ENCODE peak calls at places on chromosomes 16 and 17, in four cellular contexts. One of them, this sample, is unnamed.

GRCh38 chr17:78736526-78737079 is 45.5 kb downstream of the CYTH1 start:
- DNase-seq in fibroblast of lung: no peak
- DNase-seq in A673: no peak
- DNase-seq in GM23248: no peak
- DNase-seq in this sample: peak; percentile 79

GRCh38 chr16:54285414-54286066 is 1.0 kb downstream of the IRX3 start:
- DNase-seq in fibroblast of lung: no peak
- DNase-seq in A673: peak; percentile 58
- DNase-seq in GM23248: peak; percentile 75
- DNase-seq in this sample: no peak

GRCh38 chr17:62592305-62593099 is 35.0 kb upstream of the MRC2 start:
- DNase-seq in fibroblast of lung: no peak
- DNase-seq in A673: peak; percentile 42
- DNase-seq in GM23248: peak; percentile 7
- DNase-seq in this sample: peak; percentile 9

GRCh38 chr16:88992351-88993005 is 15.5 kb upstream of the CBFA2T3 start:
- DNase-seq in fibroblast of lung: no peak
- DNase-seq in A673: no peak
- DNase-seq in GM23248: no peak
- DNase-seq in this sample: no peak

GRCh38 chr17:19306160-19307111 is 56.1 kb downstream of the B9D1 start:
- DNase-seq in fibroblast of lung: no peak
- DNase-seq in A673: no peak
- DNase-seq in GM23248: no peak
- DNase-seq in this sample: no peak

GRCh38 chr17:80095038-80095843 is 6.1 kb upstream of the GAA start:
- DNase-seq in fibroblast of lung: no peak
- DNase-seq in A673: no peak
- DNase-seq in GM23248: no peak
- DNase-seq in this sample: no peak

GRCh38 chr16:88423448-88423850 is 29.6 kb upstream of the ZFPM1 start:
- DNase-seq in fibroblast of lung: no peak
- DNase-seq in A673: no peak
- DNase-seq in GM23248: no peak
- DNase-seq in this sample: no peak

GRCh38 chr16:4058386-4058785 is 57.9 kb downstream of the ADCY9 start:
- DNase-seq in fibroblast of lung: peak; percentile 19
- DNase-seq in A673: no peak
- DNase-seq in GM23248: no peak
- DNase-seq in this sample: no peak

GRCh38 chr16:3949946-3950342 is 69.4 kb upstream of the CREBBP start:
- DNase-seq in fibroblast of lung: no peak
- DNase-seq in A673: no peak
- DNase-seq in GM23248: no peak
- DNase-seq in this sample: no peak

GRCh38 chr17:75459590-75460267 is 3.3 kb downstream of the TMEM94 start:
- DNase-seq in fibroblast of lung: no peak
- DNase-seq in A673: no peak
- DNase-seq in GM23248: no peak
- DNase-seq in this sample: no peak

GRCh38 chr16:13770436-13770835 is 149.5 kb upstream of the ERCC4 start:
- DNase-seq in fibroblast of lung: no peak
- DNase-seq in A673: no peak
- DNase-seq in GM23248: no peak
- DNase-seq in this sample: no peak

GRCh38 chr17:67449885-67450755 is 73.0 kb downstream of the PITPNC1 start:
- DNase-seq in fibroblast of lung: no peak
- DNase-seq in A673: no peak
- DNase-seq in GM23248: no peak
- DNase-seq in this sample: no peak

GRCh38 chr17:35372846-35373531 is 432 bp downstream of the SLFN11 start:
- DNase-seq in fibroblast of lung: peak; percentile 17
- DNase-seq in A673: peak; percentile 27
- DNase-seq in GM23248: peak; percentile 52
- DNase-seq in this sample: peak; percentile 28

GRCh38 chr17:48528153-48528912 is 2.5 kb downstream of the HOXB1 start:
- DNase-seq in fibroblast of lung: no peak
- DNase-seq in A673: no peak
- DNase-seq in GM23248: no peak
- DNase-seq in this sample: no peak

GRCh38 chr17:40910441-40910841 is 25.4 kb upstream of the KRT20 start:
- DNase-seq in fibroblast of lung: peak; percentile 49
- DNase-seq in A673: no peak
- DNase-seq in GM23248: peak; percentile 74
- DNase-seq in this sample: no peak

GRCh38 chr17:193841-194806 is 12.7 kb upstream of the DOC2B start:
- DNase-seq in fibroblast of lung: no peak
- DNase-seq in A673: no peak
- DNase-seq in GM23248: no peak
- DNase-seq in this sample: no peak

GRCh38 chr16:5633845-5634440 is 536.3 kb upstream of the EEF2KMT start:
- DNase-seq in fibroblast of lung: peak; percentile 2
- DNase-seq in A673: peak; percentile 62
- DNase-seq in GM23248: peak; percentile 49
- DNase-seq in this sample: no peak

GRCh38 chr17:64223283-64223682 is 39.8 kb downstream of the TEX2 start:
- DNase-seq in fibroblast of lung: no peak
- DNase-seq in A673: no peak
- DNase-seq in GM23248: no peak
- DNase-seq in this sample: no peak

GRCh38 chr17:2181206-2181983 is 122.2 kb downstream of the SMG6 start:
- DNase-seq in fibroblast of lung: peak; percentile 95
- DNase-seq in A673: no peak
- DNase-seq in GM23248: peak; percentile 97
- DNase-seq in this sample: peak; percentile 90

GRCh38 chr17:63434951-63435571 is 11.0 kb downstream of the CYB561 start:
- DNase-seq in fibroblast of lung: peak; percentile 29
- DNase-seq in A673: peak; percentile 90
- DNase-seq in GM23248: peak; percentile 27
- DNase-seq in this sample: peak; percentile 39

GRCh38 chr17:78176548-78177025 is 8.2 kb downstream of the SYNGR2 start:
- DNase-seq in fibroblast of lung: peak; percentile 38
- DNase-seq in A673: peak; percentile 75
- DNase-seq in GM23248: peak; percentile 67
- DNase-seq in this sample: peak; percentile 52

GRCh38 chr16:51180719-51181494 is 29.8 kb upstream of the SALL1 start:
- DNase-seq in fibroblast of lung: no peak
- DNase-seq in A673: no peak
- DNase-seq in GM23248: no peak
- DNase-seq in this sample: no peak

GRCh38 chr17:2972749-2973148 is 90.7 kb downstream of the OR1D5 start:
- DNase-seq in fibroblast of lung: peak; percentile 27
- DNase-seq in A673: no peak
- DNase-seq in GM23248: no peak
- DNase-seq in this sample: no peak

GRCh38 chr17:3049705-3050295 is 13.6 kb downstream of the OR1D5 start:
- DNase-seq in fibroblast of lung: no peak
- DNase-seq in A673: no peak
- DNase-seq in GM23248: peak; percentile 24
- DNase-seq in this sample: no peak

GRCh38 chr16:31181102-31181830 is 1.3 kb downstream of the FUS start:
- DNase-seq in fibroblast of lung: peak; percentile 29
- DNase-seq in A673: peak; percentile 56
- DNase-seq in GM23248: peak; percentile 78
- DNase-seq in this sample: peak; percentile 29

GRCh38 chr17:72594248-72594647 is 473.4 kb downstream of the SOX9 start:
- DNase-seq in fibroblast of lung: no peak
- DNase-seq in A673: no peak
- DNase-seq in GM23248: no peak
- DNase-seq in this sample: no peak

GRCh38 chr17:81250286-81251090 is 11.4 kb downstream of the NDUFAF8 start:
- DNase-seq in fibroblast of lung: no peak
- DNase-seq in A673: no peak
- DNase-seq in GM23248: no peak
- DNase-seq in this sample: no peak

GRCh38 chr16:21626659-21627277 is 25.6 kb downstream of the IGSF6 start:
- DNase-seq in fibroblast of lung: peak; percentile 77
- DNase-seq in A673: peak; percentile 91
- DNase-seq in GM23248: peak; percentile 98
- DNase-seq in this sample: peak; percentile 68

DNA sequence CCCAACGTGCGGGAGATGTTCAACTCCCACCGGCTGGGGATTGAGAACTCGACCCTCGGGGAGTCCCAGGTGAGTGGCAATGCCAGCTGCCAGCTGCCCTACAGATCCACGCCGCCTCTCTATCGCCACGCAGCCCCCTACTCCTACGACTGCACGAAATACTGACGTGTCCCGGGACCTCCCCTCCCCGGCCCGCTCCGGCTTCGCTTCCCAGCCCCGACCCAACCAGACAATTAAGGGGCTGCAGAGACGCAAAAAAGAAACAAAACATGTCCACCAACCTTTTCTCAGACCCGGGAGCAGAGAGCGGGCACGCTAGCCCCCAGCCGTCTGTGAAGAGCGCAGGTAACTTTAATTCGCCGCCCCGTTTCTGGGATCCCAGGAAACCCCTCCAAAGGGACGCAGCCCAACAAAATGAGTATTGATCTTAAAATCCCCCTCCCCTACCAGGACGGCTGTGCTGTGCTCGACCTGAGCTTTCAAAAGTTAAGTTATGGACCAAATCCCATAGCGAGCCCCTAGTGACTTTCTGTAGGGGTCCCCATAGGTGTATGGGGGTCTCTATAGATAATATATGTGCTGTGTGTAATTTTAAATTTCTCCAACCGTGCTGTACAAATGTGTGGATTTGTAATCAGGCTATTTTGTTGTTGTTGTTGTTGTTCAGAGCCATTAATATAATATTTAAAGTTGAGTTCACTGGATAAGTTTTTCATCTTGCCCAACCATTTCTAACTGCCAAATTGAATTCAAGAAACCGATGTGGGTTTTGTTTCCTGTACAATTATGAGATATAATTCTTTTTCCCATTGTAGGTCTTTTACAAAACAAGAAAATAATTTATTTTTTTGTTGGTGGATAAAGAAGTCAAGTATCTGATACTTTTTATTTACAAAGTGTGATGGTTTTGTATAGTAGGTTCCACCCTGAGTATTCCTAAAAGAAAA is 2.3 kb downstream of the FOXC2 start:
- DNase-seq in fibroblast of lung: no peak
- DNase-seq in A673: no peak
- DNase-seq in GM23248: no peak
- DNase-seq in this sample: peak; percentile 27
- TF ChIP-seq EZH2 in fibroblast of lung: no peak
- TF ChIP-seq EZH2 in A673: peak; percentile 97
- TF ChIP-seq EZH2 in GM23248: no peak
- TF ChIP-seq EZH2 in this sample: no peak

GRCh38 chr17:36934759-36935630 is 2.3 kb upstream of the LHX1 start:
- DNase-seq in fibroblast of lung: no peak
- DNase-seq in A673: no peak
- DNase-seq in GM23248: no peak
- DNase-seq in this sample: no peak
- TF ChIP-seq EZH2 in fibroblast of lung: peak; percentile 100
- TF ChIP-seq EZH2 in A673: peak; percentile 48
- TF ChIP-seq EZH2 in GM23248: no peak
- TF ChIP-seq EZH2 in this sample: peak; percentile 70

GRCh38 chr17:9023389-9024210 is 2.3 kb downstream of the NTN1 start:
- DNase-seq in fibroblast of lung: no peak
- DNase-seq in A673: no peak
- DNase-seq in GM23248: peak; percentile 13
- DNase-seq in this sample: no peak
- TF ChIP-seq EZH2 in fibroblast of lung: no peak
- TF ChIP-seq EZH2 in A673: no peak
- TF ChIP-seq EZH2 in GM23248: no peak
- TF ChIP-seq EZH2 in this sample: no peak

GRCh38 chr17:43779145-43780125 is 658 bp upstream of the DUSP3 start:
- DNase-seq in fibroblast of lung: no peak
- DNase-seq in A673: peak; percentile 48
- DNase-seq in GM23248: no peak
- DNase-seq in this sample: peak; percentile 71
- TF ChIP-seq EZH2 in fibroblast of lung: no peak
- TF ChIP-seq EZH2 in A673: no peak
- TF ChIP-seq EZH2 in GM23248: no peak
- TF ChIP-seq EZH2 in this sample: no peak

This sample was measured in endothelial cell of umbilical vein.